ENCODE peak calls at places on chromosomes 12 and 14, in eight cellular contexts. C, Y, B, R, O, I, Z and S are unnamed samples.

GRCh38 chr14:93035917-93036651 is 79.6 kb downstream of the ITPK1 start:
- DNase-seq in C (peak; percentile 40), Y (no peak), B (peak; percentile 38), R (peak; percentile 57), O (no peak), I (peak; percentile 91), Z (peak; percentile 48), S (no peak)

GRCh38 chr12:66103011-66103913 is 27.3 kb downstream of the LLPH start:
- DNase-seq in C (peak; percentile 11), Y (peak; percentile 24), B (no peak), R (no peak), O (no peak), I (no peak), Z (peak; percentile 33), S (no peak)

GRCh38 chr14:68711551-68712437 is 81.1 kb downstream of the ZFP36L1 start:
- DNase-seq in C (no peak), Y (no peak), B (no peak), R (no peak), O (no peak), I (no peak), Z (no peak), S (no peak)

GRCh38 chr14:88868558-88869159 is 44.2 kb downstream of the TTC8 start:
- DNase-seq in C (no peak), Y (peak; percentile 24), B (peak; percentile 39), R (peak; percentile 43), O (peak; percentile 24), I (peak; percentile 12), Z (peak; percentile 35), S (no peak)

GRCh38 chr14:61749867-61750266 is 12.4 kb upstream of the SNAPC1 start:
- DNase-seq in C (no peak), Y (no peak), B (no peak), R (peak; percentile 13), O (no peak), I (peak; percentile 45), Z (peak; percentile 49), S (no peak)

GRCh38 chr14:99752486-99753121 is 40.6 kb upstream of the EML1 start:
- DNase-seq in C (no peak), Y (no peak), B (peak; percentile 48), R (peak; percentile 69), O (no peak), I (no peak), Z (peak; percentile 89), S (no peak)

GRCh38 chr12:94596596-94596995 is 53.8 kb downstream of the TMCC3 start:
- DNase-seq in C (no peak), Y (no peak), B (no peak), R (peak; percentile 47), O (no peak), I (no peak), Z (no peak), S (no peak)

GRCh38 chr12:123987022-123987421 is 14.0 kb downstream of the ZNF664 start:
- DNase-seq in C (no peak), Y (no peak), B (no peak), R (no peak), O (no peak), I (no peak), Z (no peak), S (no peak)

GRCh38 chr12:75479963-75480461 is 543 bp upstream of the GLIPR1 start:
- DNase-seq in C (no peak), Y (no peak), B (peak; percentile 63), R (peak; percentile 86), O (peak; percentile 54), I (no peak), Z (peak; percentile 82), S (no peak)

GRCh38 chr12:10718279-10718821 is 4.8 kb downstream of the YBX3 start:
- DNase-seq in C (peak; percentile 47), Y (no peak), B (peak; percentile 61), R (peak; percentile 95), O (no peak), I (no peak), Z (peak; percentile 85), S (no peak)

GRCh38 chr12:52022841-52023181 is 16.1 kb downstream of the TAMALIN start:
- DNase-seq in C (peak; percentile 63), Y (no peak), B (no peak), R (no peak), O (no peak), I (peak; percentile 36), Z (no peak), S (no peak)

GRCh38 chr14:31203414-31203742 is 4.2 kb downstream of the HECTD1 start:
- DNase-seq in C (no peak), Y (no peak), B (no peak), R (no peak), O (no peak), I (no peak), Z (no peak), S (no peak)

GRCh38 chr12:96434107-96434506 is 33.9 kb upstream of the CDK17 start:
- DNase-seq in C (no peak), Y (no peak), B (no peak), R (peak; percentile 100), O (peak; percentile 91), I (no peak), Z (peak; percentile 68), S (no peak)

GRCh38 chr12:59708059-59708458 is 112.2 kb downstream of the SLC16A7 start:
- DNase-seq in C (no peak), Y (peak; percentile 1), B (peak; percentile 67), R (peak; percentile 59), O (no peak), I (no peak), Z (peak; percentile 75), S (no peak)

GRCh38 chr12:12715459-12716150 is 1.6 kb upstream of the CDKN1B start:
- DNase-seq in C (no peak), Y (no peak), B (no peak), R (no peak), O (peak; percentile 94), I (no peak), Z (peak; percentile 28), S (no peak)

GRCh38 chr12:18224745-18225144 is 36.6 kb upstream of the PIK3C2G start:
- DNase-seq in C (peak; percentile 62), Y (peak; percentile 26), B (peak; percentile 34), R (peak; percentile 68), O (peak; percentile 36), I (peak; percentile 21), Z (peak; percentile 68), S (peak; percentile 62)

GRCh38 chr12:94874086-94874985 is 129.2 kb downstream of the NDUFA12 start:
- DNase-seq in C (peak; percentile 18), Y (no peak), B (no peak), R (no peak), O (no peak), I (no peak), Z (no peak), S (no peak)

GRCh38 chr12:118979763-118980406 is 1.5 kb upstream of the SRRM4 start:
- DNase-seq in C (peak; percentile 92), Y (peak; percentile 42), B (peak; percentile 5), R (peak; percentile 40), O (peak; percentile 25), I (peak; percentile 56), Z (peak; percentile 62), S (peak; percentile 40)

GRCh38 chr14:61197416-61197815 is 83.7 kb downstream of the TMEM30B start:
- DNase-seq in C (no peak), Y (no peak), B (no peak), R (no peak), O (no peak), I (no peak), Z (no peak), S (no peak)

GRCh38 chr14:67436006-67436866 is 24.3 kb upstream of the PLEK2 start:
- DNase-seq in C (no peak), Y (no peak), B (no peak), R (no peak), O (no peak), I (peak; percentile 16), Z (peak; percentile 22), S (no peak)

DNA sequence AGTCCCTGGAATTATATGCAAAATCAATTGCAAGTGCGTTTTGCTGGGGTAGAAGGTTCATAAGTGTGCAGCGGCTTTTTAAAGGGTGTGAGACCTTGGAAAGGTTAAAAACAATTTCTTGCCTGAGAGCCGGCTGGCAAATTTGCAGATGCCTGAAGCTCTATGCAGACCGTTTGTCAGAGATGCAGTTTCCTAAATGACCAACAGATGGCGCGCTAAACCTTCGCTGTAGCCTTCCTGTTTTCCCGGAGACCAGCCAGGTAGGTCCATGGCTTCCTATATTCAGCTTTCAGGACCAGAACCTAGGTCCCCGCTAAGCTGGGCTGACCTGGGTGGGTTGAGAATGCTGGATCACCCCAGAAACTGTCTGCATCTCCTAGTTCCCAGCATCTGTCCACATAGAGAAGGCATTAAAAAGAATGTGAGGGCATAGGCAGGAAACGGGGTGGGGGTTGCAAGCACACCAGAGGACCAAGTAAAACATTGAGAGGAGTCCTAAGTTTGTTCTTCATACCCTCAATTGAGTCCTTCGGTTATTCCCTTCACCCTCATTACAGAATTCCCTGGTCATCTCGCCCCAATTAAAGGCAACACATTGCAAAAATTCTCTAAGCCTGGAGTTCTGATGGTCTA is 5.7 kb upstream of the NOS1 start:
- DNase-seq in C (peak; percentile 84), Y (peak; percentile 69), B (peak; percentile 55), R (peak; percentile 63), O (peak; percentile 47), I (peak; percentile 63), Z (peak; percentile 63), S (no peak)
- TF ChIP-seq EZH2 in C (peak; percentile 26), Y (no peak), B (no peak), R (no peak), O (no peak), I (no peak), Z (no peak), S (no peak)

GRCh38 chr12:88578274-88578673 is 2.0 kb downstream of the KITLG start:
- DNase-seq in C (peak; percentile 63), Y (no peak), B (no peak), R (no peak), O (no peak), I (peak; percentile 29), Z (peak; percentile 56), S (no peak)
- H3K4me3 ChIP-seq in C (no peak overlapping the region), Y (peak overlapping the region; percentile 86), B (peak overlapping the region; percentile 98), R (peak overlapping the region; percentile 91), O (no peak overlapping the region), I (peak overlapping the region; percentile 68), Z (peak overlapping the region; percentile 95), S (no peak overlapping the region)

GRCh38 chr14:33693237-33693636 is 257.6 kb downstream of the EGLN3 start:
- DNase-seq in C (no peak), Y (no peak), B (no peak), R (peak; percentile 44), O (no peak), I (no peak), Z (peak; percentile 46), S (no peak)
- H3K9ac ChIP-seq in C (no peak overlapping the region), Y (no peak overlapping the region), B (no peak overlapping the region), R (no peak overlapping the region), O (no peak overlapping the region), I (no peak overlapping the region), Z (no peak overlapping the region), S (no peak overlapping the region)

GRCh38 chr12:9273276-9273675 is 65.1 kb upstream of the PZP start:
- DNase-seq in C (no peak), Y (no peak), B (peak; percentile 35), R (peak; percentile 87), O (no peak), I (no peak), Z (peak; percentile 38), S (no peak)

GRCh38 chr12:9271875-9272274 is 63.7 kb upstream of the PZP start:
- DNase-seq in C (no peak), Y (no peak), B (no peak), R (peak; percentile 1), O (no peak), I (no peak), Z (no peak), S (no peak)

DNA sequence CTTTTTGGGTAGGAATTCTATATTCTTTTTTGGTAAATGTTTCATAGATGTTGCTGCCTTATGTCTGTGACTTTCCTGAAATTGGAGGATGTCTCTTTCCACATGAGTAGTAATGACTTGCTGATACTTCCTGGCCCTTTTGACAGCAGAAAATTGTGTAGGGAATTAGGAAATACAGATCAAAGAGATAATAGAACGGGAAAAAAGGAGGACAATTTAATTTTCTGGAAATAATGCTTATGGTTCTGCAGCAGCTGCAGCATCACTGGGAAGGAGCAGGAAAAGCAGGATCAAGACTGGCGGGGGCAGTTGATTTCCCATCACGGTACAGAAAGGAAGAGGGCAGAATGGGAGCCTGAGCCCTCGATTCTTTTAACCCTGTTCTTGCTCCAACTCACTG is 68.8 kb upstream of the PZP start:
- DNase-seq in C (no peak), Y (no peak), B (no peak), R (no peak), O (no peak), I (no peak), Z (no peak), S (no peak)
- TF ChIP-seq EZH2 in C (no peak), Y (no peak), B (no peak), R (no peak), O (no peak), I (no peak), Z (no peak), S (no peak)